ENCODE peak calls at places on chromosome 11, in seven cellular contexts. A is stomach, C is body of pancreas, M is esophagus squamous epithelium, F is IMR-90, E is adrenal gland, D is GM12891. K is an unnamed sample.

GRCh38 chr11:130631119-130631518 is 182.7 kb downstream of the ADAMTS15 start:
- DNase-seq in A (no peak), C (no peak), M (no peak), F (peak; percentile 95), E (no peak), D (no peak), K (no peak)

GRCh38 chr11:121592708-121593107 is 139.9 kb upstream of the SORL1-AS1 start:
- DNase-seq in A (no peak), C (no peak), M (no peak), F (peak; percentile 57), E (no peak), D (no peak), K (no peak)

GRCh38 chr11:9594267-9595046 is 21.0 kb downstream of the WEE1 start:
- DNase-seq in A (no peak), C (no peak), M (no peak), F (peak; percentile 35), E (no peak), D (no peak), K (no peak)

GRCh38 chr11:33660962-33661361 is 39.7 kb downstream of the C11orf91 start:
- DNase-seq in A (no peak), C (no peak), M (no peak), F (no peak), E (no peak), D (no peak), K (no peak)

GRCh38 chr11:47464479-47464878 is 15.5 kb upstream of the RAPSN start:
- DNase-seq in A (no peak), C (no peak), M (no peak), F (peak; percentile 42), E (no peak), D (no peak), K (no peak)

GRCh38 chr11:47394322-47395224 is 13.8 kb upstream of the SLC39A13 start:
- DNase-seq in A (peak; percentile 52), C (no peak), M (peak; percentile 45), F (peak; percentile 20), E (no peak), D (peak; percentile 91), K (peak; percentile 21)

GRCh38 chr11:75554258-75555022 is 7.6 kb upstream of the SERPINH1 start:
- DNase-seq in A (peak; percentile 67), C (peak; percentile 36), M (no peak), F (peak; percentile 100), E (peak; percentile 74), D (no peak), K (peak; percentile 60)

GRCh38 chr11:8222820-8223512 is 40.7 kb downstream of the LMO1 start:
- DNase-seq in A (no peak), C (no peak), M (no peak), F (no peak), E (no peak), D (no peak), K (no peak)

GRCh38 chr11:121553806-121554205 is 101.0 kb upstream of the SORL1-AS1 start:
- DNase-seq in A (peak; percentile 83), C (peak; percentile 67), M (no peak), F (peak; percentile 44), E (no peak), D (no peak), K (no peak)

DNA sequence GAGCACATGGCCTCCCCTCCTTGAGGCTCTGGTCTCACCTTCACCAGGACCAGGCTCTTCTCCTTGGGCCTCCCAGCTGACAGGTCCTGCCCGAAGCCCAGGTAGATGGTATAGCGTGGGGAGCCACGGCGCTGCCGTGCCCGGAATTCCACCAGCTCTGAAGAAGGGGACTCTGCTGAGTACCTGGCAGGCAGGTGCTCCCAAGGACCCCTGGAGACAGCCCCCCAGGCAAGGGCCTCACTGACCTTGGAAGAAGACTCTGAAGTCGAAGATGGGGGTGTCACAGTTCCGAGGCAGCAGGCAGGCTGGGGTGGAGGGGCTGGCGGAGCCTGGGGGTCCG is 2.8 kb downstream of the IRF7 start:
- DNase-seq in A (no peak), C (no peak), M (no peak), F (no peak), E (no peak), D (no peak), K (no peak)
- TF ChIP-seq POLR2A in A (no peak), C (no peak), M (no peak), F (no peak), E (no peak), D (no peak), K (no peak)

DNA sequence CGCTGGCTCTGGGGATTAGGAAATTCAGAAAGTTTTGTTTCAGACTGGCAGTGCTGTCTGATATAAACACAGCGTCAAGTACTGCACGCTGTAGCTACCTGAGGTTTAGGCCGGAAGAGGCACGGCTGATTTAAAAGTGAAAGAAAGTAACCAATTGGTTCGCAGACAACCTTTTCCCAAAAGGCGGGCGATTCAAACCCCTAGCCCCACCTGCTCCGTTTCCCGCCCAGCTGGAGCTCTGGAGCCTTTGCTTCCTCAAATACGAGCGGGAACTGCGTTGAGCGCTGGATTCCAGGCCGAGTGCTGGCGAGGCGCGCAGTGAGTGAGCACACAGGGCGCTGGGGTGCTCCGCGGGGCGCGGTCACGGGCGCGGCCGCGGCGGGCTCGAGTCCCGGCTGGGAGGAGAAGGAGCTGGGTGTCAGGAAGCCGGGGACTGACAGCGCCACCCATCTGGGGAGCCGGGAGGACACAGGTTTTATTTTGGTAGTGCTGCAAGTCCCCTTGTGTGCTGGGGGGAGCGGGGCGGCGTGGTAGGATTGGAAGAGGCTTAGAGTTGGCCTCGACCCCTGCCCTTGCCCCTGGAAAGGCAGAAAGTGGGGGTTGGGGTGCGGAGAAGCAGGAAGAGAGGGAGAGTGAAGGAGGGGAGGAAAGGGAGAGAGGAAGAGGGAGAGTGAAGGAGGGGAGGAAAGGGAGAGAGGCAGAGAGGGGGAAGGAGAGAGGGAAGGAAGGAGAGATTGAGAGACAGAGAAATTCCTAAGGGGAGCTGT is 2.1 kb downstream of the FAM111A start:
- DNase-seq in A (peak; percentile 76), C (peak; percentile 83), M (no peak), F (peak; percentile 78), E (peak; percentile 70), D (peak; percentile 63), K (peak; percentile 87)
- TF ChIP-seq POLR2A in A (no peak), C (no peak), M (no peak), F (peak; percentile 27), E (peak; percentile 39), D (no peak), K (peak; percentile 50)

DNA sequence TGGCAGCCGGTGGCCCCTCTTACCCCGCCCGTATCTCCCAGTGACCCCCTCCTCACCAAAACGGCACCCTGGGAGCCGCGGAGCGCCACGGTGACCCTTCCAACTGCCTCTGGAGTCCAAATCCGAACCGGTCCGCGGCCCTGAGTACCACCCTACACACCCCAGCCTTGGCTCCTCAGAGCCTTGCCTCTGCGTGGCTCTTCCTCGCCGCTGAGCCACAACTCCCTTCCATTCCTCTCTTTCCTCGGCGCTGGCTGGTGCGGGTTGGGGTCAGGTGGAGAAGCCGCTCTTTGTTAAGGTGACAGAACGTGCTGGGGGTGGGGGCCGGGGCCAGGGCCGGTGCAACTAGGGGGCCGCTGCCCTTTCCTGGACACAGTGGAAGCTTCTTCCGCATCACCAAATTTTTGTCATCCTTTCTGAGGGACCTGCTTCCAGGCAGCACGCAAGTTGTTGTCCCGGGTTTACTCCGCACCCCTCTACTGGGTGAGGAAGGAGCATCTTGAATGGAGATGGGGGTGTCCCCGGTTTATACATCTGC is 6.5 kb downstream of the ALX4 start:
- DNase-seq in A (no peak), C (no peak), M (no peak), F (no peak), E (no peak), D (no peak), K (no peak)
- TF ChIP-seq POLR2A in A (no peak), C (no peak), M (no peak), F (no peak), E (no peak), D (no peak), K (no peak)

DNA sequence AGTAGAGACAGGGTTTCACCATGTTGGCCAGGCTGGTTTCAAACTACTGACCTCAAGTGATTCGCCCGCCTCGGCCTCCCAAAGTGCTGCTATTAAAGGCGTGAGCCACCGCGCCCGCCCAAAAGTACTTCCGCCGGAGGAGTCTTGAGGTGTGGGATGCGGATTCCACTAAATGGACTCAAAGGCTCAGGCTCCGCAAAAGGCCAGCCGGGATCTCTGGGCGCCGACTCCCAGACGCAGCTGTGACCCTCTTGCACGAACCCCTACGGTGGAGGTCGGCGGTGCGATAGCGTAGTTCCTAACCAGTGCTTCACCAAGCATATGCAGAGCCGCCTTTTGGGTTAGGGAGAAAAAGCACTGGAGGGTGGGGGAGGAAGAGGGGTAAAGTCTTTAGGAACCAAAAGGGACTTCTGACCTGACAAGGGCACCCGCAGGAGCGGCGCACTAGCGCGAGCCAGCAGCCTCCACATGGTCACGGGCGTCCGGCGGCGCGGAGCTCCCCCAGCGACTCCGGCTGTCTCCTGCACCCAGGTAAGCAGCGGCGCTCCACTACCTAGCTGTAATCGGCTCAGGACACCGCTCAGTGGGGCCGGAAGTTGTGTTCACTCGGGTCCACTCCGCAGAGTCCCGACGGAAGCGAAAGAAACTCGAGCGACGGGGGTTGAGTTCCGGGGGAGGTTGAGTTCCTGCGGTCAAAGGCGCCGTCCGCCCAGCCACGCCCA is at the start of gene MRPL16:
- DNase-seq in A (peak; percentile 95), C (peak; percentile 94), M (peak; percentile 58), F (peak; percentile 85), E (peak; percentile 83), D (peak; percentile 68), K (peak; percentile 95)
- TF ChIP-seq POLR2A in A (no peak), C (peak; percentile 57), M (peak; percentile 39), F (no peak), E (peak; percentile 62), D (peak; percentile 83), K (peak; percentile 79)

GRCh38 chr11:19861171-19861570 is 148.5 kb downstream of the NAV2 start:
- DNase-seq in A (no peak), C (no peak), M (no peak), F (no peak), E (no peak), D (no peak), K (no peak)
- TF ChIP-seq POLR2A in A (no peak), C (no peak), M (no peak), F (no peak), E (no peak), D (no peak), K (no peak)

K was measured in erythroblast.